ENCODE peak calls at places on chromosomes 13 and 19, in four cellular contexts. One of them, this sample, is unnamed. For H3K4me1, the result is how much of the 10 kb centered on the place peaks cover.

GRCh38 chr13:107586216-107586615 is 629.1 kb downstream of the LIG4 start:
- DNase-seq in PC-9: no peak
- DNase-seq in GM12878: no peak
- DNase-seq in fibroblast of lung: peak
- DNase-seq in this sample: no peak

GRCh38 chr19:54707932-54708331 is 16.3 kb upstream of the KIR3DL3 start:
- DNase-seq in PC-9: no peak
- DNase-seq in GM12878: no peak
- DNase-seq in fibroblast of lung: no peak
- DNase-seq in this sample: peak

GRCh38 chr13:93927431-93927830 is 552.1 kb downstream of the DCT start:
- DNase-seq in PC-9: no peak
- DNase-seq in GM12878: no peak
- DNase-seq in fibroblast of lung: peak
- DNase-seq in this sample: no peak

GRCh38 chr19:34432797-34433196 is 4.6 kb downstream of the UBA2 start:
- DNase-seq in PC-9: no peak
- DNase-seq in GM12878: no peak
- DNase-seq in fibroblast of lung: no peak
- DNase-seq in this sample: no peak

GRCh38 chr19:57648336-57649003 is 15.5 kb downstream of the ZNF211 start:
- DNase-seq in PC-9: no peak
- DNase-seq in GM12878: no peak
- DNase-seq in fibroblast of lung: no peak
- DNase-seq in this sample: no peak

GRCh38 chr19:51107406-51108065 is 673 bp downstream of the CTU1 start:
- DNase-seq in PC-9: no peak
- DNase-seq in GM12878: no peak
- DNase-seq in fibroblast of lung: peak
- DNase-seq in this sample: no peak

GRCh38 chr13:25756916-25757315 is 294.9 kb downstream of the SHISA2 start:
- DNase-seq in PC-9: no peak
- DNase-seq in GM12878: no peak
- DNase-seq in fibroblast of lung: no peak
- DNase-seq in this sample: no peak

GRCh38 chr19:3098141-3098514 is 4.0 kb downstream of the GNA11 start:
- DNase-seq in PC-9: no peak
- DNase-seq in GM12878: no peak
- DNase-seq in fibroblast of lung: no peak
- DNase-seq in this sample: no peak

GRCh38 chr13:112648966-112649690 is 40.7 kb upstream of the ATP11A start:
- DNase-seq in PC-9: no peak
- DNase-seq in GM12878: no peak
- DNase-seq in fibroblast of lung: no peak
- DNase-seq in this sample: no peak

GRCh38 chr13:24149306-24150032 is 11.1 kb upstream of the SPATA13 start:
- DNase-seq in PC-9: peak
- DNase-seq in GM12878: no peak
- DNase-seq in fibroblast of lung: peak
- DNase-seq in this sample: no peak

GRCh38 chr19:51716925-51717324 is 6.9 kb downstream of the HAS1 start:
- DNase-seq in PC-9: no peak
- DNase-seq in GM12878: no peak
- DNase-seq in fibroblast of lung: no peak
- DNase-seq in this sample: no peak

GRCh38 chr13:108304170-108305068 is 34.9 kb downstream of the TNFSF13B start:
- DNase-seq in PC-9: no peak
- DNase-seq in GM12878: no peak
- DNase-seq in fibroblast of lung: no peak
- DNase-seq in this sample: no peak

GRCh38 chr19:14496849-14497346 is 971 bp upstream of the GIPC1 start:
- DNase-seq in PC-9: no peak
- DNase-seq in GM12878: no peak
- DNase-seq in fibroblast of lung: no peak
- DNase-seq in this sample: no peak

GRCh38 chr13:78608705-78609463 is 5.5 kb upstream of the POU4F1 start:
- DNase-seq in PC-9: no peak
- DNase-seq in GM12878: no peak
- DNase-seq in fibroblast of lung: no peak
- DNase-seq in this sample: no peak

GRCh38 chr13:86665842-86666241 is 866.6 kb upstream of the SLITRK6 start:
- DNase-seq in PC-9: no peak
- DNase-seq in GM12878: no peak
- DNase-seq in fibroblast of lung: no peak
- DNase-seq in this sample: no peak

GRCh38 chr19:45098521-45099464 is 5.8 kb downstream of the PPP1R37 start:
- DNase-seq in PC-9: no peak
- DNase-seq in GM12878: no peak
- DNase-seq in fibroblast of lung: peak
- DNase-seq in this sample: no peak

GRCh38 chr19:32708457-32708856 is 11.1 kb upstream of the TDRD12 start:
- DNase-seq in PC-9: no peak
- DNase-seq in GM12878: no peak
- DNase-seq in fibroblast of lung: no peak
- DNase-seq in this sample: no peak

GRCh38 chr19:50500060-50500752 is 10.8 kb downstream of the JOSD2 start:
- DNase-seq in PC-9: no peak
- DNase-seq in GM12878: no peak
- DNase-seq in fibroblast of lung: no peak
- DNase-seq in this sample: no peak

GRCh38 chr13:31772231-31772630 is 32.9 kb downstream of the RXFP2 start:
- DNase-seq in PC-9: no peak
- DNase-seq in GM12878: no peak
- DNase-seq in fibroblast of lung: peak
- DNase-seq in this sample: no peak

GRCh38 chr13:99527346-99527745 is 26.1 kb downstream of the TM9SF2 start:
- DNase-seq in PC-9: no peak
- DNase-seq in GM12878: no peak
- DNase-seq in fibroblast of lung: no peak
- DNase-seq in this sample: no peak

GRCh38 chr13:26112843-26113242 is 61.0 kb upstream of the SHISA2 start:
- DNase-seq in PC-9: no peak
- DNase-seq in GM12878: no peak
- DNase-seq in fibroblast of lung: no peak
- DNase-seq in this sample: no peak

GRCh38 chr19:4897146-4897545 is 5.5 kb downstream of the ARRDC5 start:
- DNase-seq in PC-9: no peak
- DNase-seq in GM12878: no peak
- DNase-seq in fibroblast of lung: no peak
- DNase-seq in this sample: no peak

GRCh38 chr13:30850204-30850866 is 55.7 kb upstream of the MEDAG start:
- DNase-seq in PC-9: no peak
- DNase-seq in GM12878: no peak
- DNase-seq in fibroblast of lung: peak
- DNase-seq in this sample: no peak

GRCh38 chr19:53597023-53597422 is 34.8 kb upstream of the DPRX start:
- DNase-seq in PC-9: peak
- DNase-seq in GM12878: no peak
- DNase-seq in fibroblast of lung: no peak
- DNase-seq in this sample: no peak

DNA sequence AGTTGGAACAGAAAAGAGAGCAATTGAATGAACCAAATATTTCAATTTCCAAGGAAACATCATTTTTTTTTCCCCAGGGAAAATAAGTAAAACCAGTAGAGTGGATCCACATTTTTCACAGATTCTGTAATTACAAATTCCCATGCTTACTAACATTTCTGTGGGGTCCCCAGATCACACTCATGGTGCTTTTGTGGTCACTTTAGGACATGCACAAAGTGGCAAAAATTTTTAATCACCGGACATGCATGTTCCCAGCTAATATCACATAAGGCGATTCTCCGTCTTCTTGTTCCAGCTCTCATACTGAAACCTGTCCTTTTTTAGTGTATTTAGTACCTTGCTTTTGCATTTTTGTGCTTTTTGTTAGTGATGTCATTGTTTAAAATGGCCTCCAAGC is 748.2 kb upstream of the SLITRK1 start:
- DNase-seq in PC-9: no peak
- DNase-seq in GM12878: no peak
- DNase-seq in fibroblast of lung: peak
- DNase-seq in this sample: no peak
- H2AFZ ChIP-seq in PC-9: no peak
- H2AFZ ChIP-seq in GM12878: no peak
- H2AFZ ChIP-seq in fibroblast of lung: no peak
- H2AFZ ChIP-seq in this sample: no peak

GRCh38 chr19:47781590-47782318 is 3.3 kb downstream of the SELENOW start:
- DNase-seq in PC-9: no peak
- DNase-seq in GM12878: no peak
- DNase-seq in fibroblast of lung: no peak
- DNase-seq in this sample: no peak

GRCh38 chr19:47790398-47790814 is 11.9 kb downstream of the SELENOW start:
- DNase-seq in PC-9: peak
- DNase-seq in GM12878: no peak
- DNase-seq in fibroblast of lung: peak
- DNase-seq in this sample: peak

GRCh38 chr19:47786566-47786965 is 8.1 kb downstream of the SELENOW start:
- DNase-seq in PC-9: no peak
- DNase-seq in GM12878: no peak
- DNase-seq in fibroblast of lung: no peak
- DNase-seq in this sample: no peak
- H3K4me3 ChIP-seq in PC-9: no peak
- H3K4me3 ChIP-seq in GM12878: no peak
- H3K4me3 ChIP-seq in fibroblast of lung: no peak
- H3K4me3 ChIP-seq in this sample: no peak

GRCh38 chr19:42052241-42052863 is 17.7 kb downstream of the GRIK5 start:
- DNase-seq in PC-9: no peak
- DNase-seq in GM12878: no peak
- DNase-seq in fibroblast of lung: no peak
- DNase-seq in this sample: no peak
- H3K4me1 ChIP-seq in PC-9: under half
- H3K4me1 ChIP-seq in GM12878: under half
- H3K4me1 ChIP-seq in fibroblast of lung: under half
- H3K4me1 ChIP-seq in this sample: under half

DNA sequence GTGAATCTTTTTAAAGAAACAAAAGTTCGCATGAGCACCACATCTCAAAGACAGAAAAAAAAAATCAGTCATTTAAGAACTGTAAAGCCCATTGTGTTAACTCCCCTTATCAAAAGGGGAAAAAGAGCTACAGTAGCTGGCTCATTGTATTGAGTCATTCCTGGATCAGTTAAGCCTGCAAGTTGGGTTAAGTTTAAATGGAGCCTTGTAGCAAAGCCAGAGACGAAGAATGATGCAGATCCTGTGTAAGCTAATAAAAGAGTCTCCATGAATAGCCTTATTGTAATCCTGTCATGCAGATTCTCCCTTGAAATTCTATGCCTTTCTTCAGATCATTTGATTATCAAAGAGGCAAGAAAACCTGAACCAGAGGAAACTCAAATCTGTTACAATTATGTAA is 83.8 kb downstream of the CRYL1 start:
- DNase-seq in PC-9: no peak
- DNase-seq in GM12878: no peak
- DNase-seq in fibroblast of lung: peak
- DNase-seq in this sample: no peak
- H2AFZ ChIP-seq in PC-9: no peak
- H2AFZ ChIP-seq in GM12878: peak
- H2AFZ ChIP-seq in fibroblast of lung: no peak
- H2AFZ ChIP-seq in this sample: no peak

This sample was measured in MM.1S.